ENCODE peak calls at places on chromosome 16, in nine cellular contexts. One of them, this sample, is unnamed.
A peak's percentile ranks its signal among the peaks of the same experiment; 100 is the strongest.

GRCh38 chr16:51408357-51408756 is 257.3 kb upstream of the SALL1 start:
- DNase-seq in right atrium auricular region: no peak
- DNase-seq in A549: peak; percentile 42
- DNase-seq in left ventricle myocardium inferior: no peak
- DNase-seq in lower lobe of right lung: no peak
- DNase-seq in Caco-2: no peak
- DNase-seq in CD8-positive, alpha-beta memory T cell: no peak
- DNase-seq in prostate gland: no peak
- DNase-seq in heart right ventricle: no peak
- DNase-seq in this sample: no peak

GRCh38 chr16:74896389-74897370 is 88.2 kb downstream of the WDR59 start:
- DNase-seq in right atrium auricular region: no peak
- DNase-seq in A549: peak; percentile 60
- DNase-seq in left ventricle myocardium inferior: no peak
- DNase-seq in lower lobe of right lung: no peak
- DNase-seq in Caco-2: no peak
- DNase-seq in CD8-positive, alpha-beta memory T cell: no peak
- DNase-seq in prostate gland: no peak
- DNase-seq in heart right ventricle: no peak
- DNase-seq in this sample: no peak

GRCh38 chr16:68486671-68487495 is 38.6 kb upstream of the SMPD3 start:
- DNase-seq in right atrium auricular region: no peak
- DNase-seq in A549: no peak
- DNase-seq in left ventricle myocardium inferior: no peak
- DNase-seq in lower lobe of right lung: no peak
- DNase-seq in Caco-2: no peak
- DNase-seq in CD8-positive, alpha-beta memory T cell: no peak
- DNase-seq in prostate gland: no peak
- DNase-seq in heart right ventricle: no peak
- DNase-seq in this sample: no peak

GRCh38 chr16:49483651-49484451 is 110.2 kb downstream of the C16orf78 start:
- DNase-seq in right atrium auricular region: no peak
- DNase-seq in A549: no peak
- DNase-seq in left ventricle myocardium inferior: no peak
- DNase-seq in lower lobe of right lung: peak; percentile 34
- DNase-seq in Caco-2: no peak
- DNase-seq in CD8-positive, alpha-beta memory T cell: no peak
- DNase-seq in prostate gland: no peak
- DNase-seq in heart right ventricle: no peak
- DNase-seq in this sample: no peak

GRCh38 chr16:77794586-77794985 is 6.2 kb downstream of the VAT1L start:
- DNase-seq in right atrium auricular region: no peak
- DNase-seq in A549: no peak
- DNase-seq in left ventricle myocardium inferior: no peak
- DNase-seq in lower lobe of right lung: no peak
- DNase-seq in Caco-2: no peak
- DNase-seq in CD8-positive, alpha-beta memory T cell: no peak
- DNase-seq in prostate gland: no peak
- DNase-seq in heart right ventricle: no peak
- DNase-seq in this sample: no peak

GRCh38 chr16:54402270-54402669 is 115.7 kb upstream of the IRX3 start:
- DNase-seq in right atrium auricular region: no peak
- DNase-seq in A549: no peak
- DNase-seq in left ventricle myocardium inferior: peak; percentile 67
- DNase-seq in lower lobe of right lung: no peak
- DNase-seq in Caco-2: no peak
- DNase-seq in CD8-positive, alpha-beta memory T cell: no peak
- DNase-seq in prostate gland: no peak
- DNase-seq in heart right ventricle: peak; percentile 65
- DNase-seq in this sample: no peak

GRCh38 chr16:27401768-27402568 is at the start of gene IL21R:
- DNase-seq in right atrium auricular region: peak; percentile 60
- DNase-seq in A549: no peak
- DNase-seq in left ventricle myocardium inferior: peak; percentile 73
- DNase-seq in lower lobe of right lung: peak; percentile 82
- DNase-seq in Caco-2: no peak
- DNase-seq in CD8-positive, alpha-beta memory T cell: peak; percentile 86
- DNase-seq in prostate gland: no peak
- DNase-seq in heart right ventricle: peak; percentile 73
- DNase-seq in this sample: peak; percentile 88

GRCh38 chr16:54411555-54411954 is 125.0 kb upstream of the IRX3 start:
- DNase-seq in right atrium auricular region: peak; percentile 63
- DNase-seq in A549: no peak
- DNase-seq in left ventricle myocardium inferior: peak; percentile 31
- DNase-seq in lower lobe of right lung: no peak
- DNase-seq in Caco-2: no peak
- DNase-seq in CD8-positive, alpha-beta memory T cell: no peak
- DNase-seq in prostate gland: no peak
- DNase-seq in heart right ventricle: peak; percentile 39
- DNase-seq in this sample: no peak

GRCh38 chr16:680967-681745 is 946 bp downstream of the STUB1 start:
- DNase-seq in right atrium auricular region: no peak
- DNase-seq in A549: no peak
- DNase-seq in left ventricle myocardium inferior: no peak
- DNase-seq in lower lobe of right lung: peak; percentile 68
- DNase-seq in Caco-2: no peak
- DNase-seq in CD8-positive, alpha-beta memory T cell: no peak
- DNase-seq in prostate gland: no peak
- DNase-seq in heart right ventricle: peak; percentile 54
- DNase-seq in this sample: no peak

GRCh38 chr16:66653581-66654350 is 42.8 kb downstream of the CMTM4 start:
- DNase-seq in right atrium auricular region: no peak
- DNase-seq in A549: no peak
- DNase-seq in left ventricle myocardium inferior: no peak
- DNase-seq in lower lobe of right lung: no peak
- DNase-seq in Caco-2: no peak
- DNase-seq in CD8-positive, alpha-beta memory T cell: no peak
- DNase-seq in prostate gland: no peak
- DNase-seq in heart right ventricle: no peak
- DNase-seq in this sample: no peak

GRCh38 chr16:61382435-61382834 is 653.8 kb downstream of the CDH8 start:
- DNase-seq in right atrium auricular region: no peak
- DNase-seq in A549: no peak
- DNase-seq in left ventricle myocardium inferior: no peak
- DNase-seq in lower lobe of right lung: no peak
- DNase-seq in Caco-2: no peak
- DNase-seq in CD8-positive, alpha-beta memory T cell: no peak
- DNase-seq in prostate gland: no peak
- DNase-seq in heart right ventricle: no peak
- DNase-seq in this sample: no peak

GRCh38 chr16:27633221-27633620 is 83.3 kb downstream of the KATNIP start:
- DNase-seq in right atrium auricular region: no peak
- DNase-seq in A549: no peak
- DNase-seq in left ventricle myocardium inferior: no peak
- DNase-seq in lower lobe of right lung: no peak
- DNase-seq in Caco-2: no peak
- DNase-seq in CD8-positive, alpha-beta memory T cell: no peak
- DNase-seq in prostate gland: no peak
- DNase-seq in heart right ventricle: no peak
- DNase-seq in this sample: no peak

GRCh38 chr16:77531741-77532140 is 96.9 kb upstream of the ADAMTS18 start:
- DNase-seq in right atrium auricular region: no peak
- DNase-seq in A549: no peak
- DNase-seq in left ventricle myocardium inferior: no peak
- DNase-seq in lower lobe of right lung: no peak
- DNase-seq in Caco-2: no peak
- DNase-seq in CD8-positive, alpha-beta memory T cell: no peak
- DNase-seq in prostate gland: no peak
- DNase-seq in heart right ventricle: no peak
- DNase-seq in this sample: no peak

GRCh38 chr16:19068237-19068815 is 912 bp downstream of the COQ7 start:
- DNase-seq in right atrium auricular region: no peak
- DNase-seq in A549: no peak
- DNase-seq in left ventricle myocardium inferior: no peak
- DNase-seq in lower lobe of right lung: no peak
- DNase-seq in Caco-2: no peak
- DNase-seq in CD8-positive, alpha-beta memory T cell: no peak
- DNase-seq in prostate gland: no peak
- DNase-seq in heart right ventricle: no peak
- DNase-seq in this sample: no peak

GRCh38 chr16:69017036-69017783 is 88.2 kb upstream of the HAS3 start:
- DNase-seq in right atrium auricular region: no peak
- DNase-seq in A549: peak; percentile 56
- DNase-seq in left ventricle myocardium inferior: no peak
- DNase-seq in lower lobe of right lung: no peak
- DNase-seq in Caco-2: no peak
- DNase-seq in CD8-positive, alpha-beta memory T cell: no peak
- DNase-seq in prostate gland: no peak
- DNase-seq in heart right ventricle: no peak
- DNase-seq in this sample: no peak

DNA sequence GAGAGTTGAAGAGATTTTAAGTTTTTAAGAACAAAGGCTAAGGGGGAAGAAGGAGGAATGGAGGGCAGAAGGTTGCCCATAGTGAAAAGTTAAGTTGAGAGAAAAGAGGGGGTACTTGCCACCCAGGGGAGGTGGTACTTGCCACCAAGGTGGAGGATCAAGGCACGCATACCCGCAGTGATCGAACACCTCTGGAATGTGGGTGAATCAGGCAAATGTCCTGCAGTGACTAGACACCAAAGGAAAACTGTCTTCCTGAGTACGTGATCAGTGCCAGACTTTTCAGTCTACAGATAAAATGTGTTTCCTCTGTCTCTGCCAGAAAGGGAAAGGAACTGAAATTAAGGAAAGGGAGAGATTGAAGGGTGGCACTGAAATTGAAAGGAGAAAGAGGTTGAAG is 2285.3 kb downstream of the TP53TG3F start:
- DNase-seq in right atrium auricular region: peak; percentile 34
- DNase-seq in A549: no peak
- DNase-seq in left ventricle myocardium inferior: no peak
- DNase-seq in lower lobe of right lung: no peak
- DNase-seq in Caco-2: no peak
- DNase-seq in CD8-positive, alpha-beta memory T cell: no peak
- DNase-seq in prostate gland: no peak
- DNase-seq in heart right ventricle: no peak
- DNase-seq in this sample: no peak
- H3K9me3 ChIP-seq in right atrium auricular region: no peaks in the 10 kb centered on the region
- H3K9me3 ChIP-seq in A549: no peaks in the 10 kb centered on the region
- H3K9me3 ChIP-seq in left ventricle myocardium inferior: peaks cover 7% of the 10 kb centered on the region
- H3K9me3 ChIP-seq in lower lobe of right lung: no peaks in the 10 kb centered on the region
- H3K9me3 ChIP-seq in Caco-2: no peaks in the 10 kb centered on the region
- H3K9me3 ChIP-seq in CD8-positive, alpha-beta memory T cell: no peaks in the 10 kb centered on the region
- H3K9me3 ChIP-seq in prostate gland: no peaks in the 10 kb centered on the region
- H3K9me3 ChIP-seq in heart right ventricle: no peaks in the 10 kb centered on the region
- H3K9me3 ChIP-seq in this sample: peaks cover 2% of the 10 kb centered on the region

GRCh38 chr16:35148748-35149147 is 1689.3 kb downstream of the TP53TG3F start:
- DNase-seq in right atrium auricular region: no peak
- DNase-seq in A549: no peak
- DNase-seq in left ventricle myocardium inferior: no peak
- DNase-seq in lower lobe of right lung: no peak
- DNase-seq in Caco-2: no peak
- DNase-seq in CD8-positive, alpha-beta memory T cell: no peak
- DNase-seq in prostate gland: no peak
- DNase-seq in heart right ventricle: no peak
- DNase-seq in this sample: no peak

GRCh38 chr16:35150805-35151312 is 1691.4 kb downstream of the TP53TG3F start:
- DNase-seq in right atrium auricular region: no peak
- DNase-seq in A549: no peak
- DNase-seq in left ventricle myocardium inferior: no peak
- DNase-seq in lower lobe of right lung: no peak
- DNase-seq in Caco-2: no peak
- DNase-seq in CD8-positive, alpha-beta memory T cell: no peak
- DNase-seq in prostate gland: no peak
- DNase-seq in heart right ventricle: no peak
- DNase-seq in this sample: no peak

GRCh38 chr16:35147556-35148504 is 1688.4 kb downstream of the TP53TG3F start:
- DNase-seq in right atrium auricular region: no peak
- DNase-seq in A549: no peak
- DNase-seq in left ventricle myocardium inferior: no peak
- DNase-seq in lower lobe of right lung: peak; percentile 14
- DNase-seq in Caco-2: no peak
- DNase-seq in CD8-positive, alpha-beta memory T cell: no peak
- DNase-seq in prostate gland: no peak
- DNase-seq in heart right ventricle: no peak
- DNase-seq in this sample: no peak

GRCh38 chr16:35152067-35152627 is 1692.7 kb downstream of the TP53TG3F start:
- DNase-seq in right atrium auricular region: no peak
- DNase-seq in A549: no peak
- DNase-seq in left ventricle myocardium inferior: no peak
- DNase-seq in lower lobe of right lung: peak; percentile 7
- DNase-seq in Caco-2: no peak
- DNase-seq in CD8-positive, alpha-beta memory T cell: no peak
- DNase-seq in prostate gland: no peak
- DNase-seq in heart right ventricle: no peak
- DNase-seq in this sample: no peak

GRCh38 chr16:35149550-35149949 is 1690.1 kb downstream of the TP53TG3F start:
- DNase-seq in right atrium auricular region: no peak
- DNase-seq in A549: no peak
- DNase-seq in left ventricle myocardium inferior: no peak
- DNase-seq in lower lobe of right lung: no peak
- DNase-seq in Caco-2: no peak
- DNase-seq in CD8-positive, alpha-beta memory T cell: no peak
- DNase-seq in prostate gland: no peak
- DNase-seq in heart right ventricle: no peak
- DNase-seq in this sample: no peak
- H3K9me3 ChIP-seq in right atrium auricular region: no peaks in the 10 kb centered on the region
- H3K9me3 ChIP-seq in A549: peaks cover 3% of the 10 kb centered on the region
- H3K9me3 ChIP-seq in left ventricle myocardium inferior: peaks cover 10% of the 10 kb centered on the region
- H3K9me3 ChIP-seq in lower lobe of right lung: no peaks in the 10 kb centered on the region
- H3K9me3 ChIP-seq in Caco-2: no peaks in the 10 kb centered on the region
- H3K9me3 ChIP-seq in CD8-positive, alpha-beta memory T cell: peaks cover under 1% of the 10 kb centered on the region
- H3K9me3 ChIP-seq in prostate gland: no peaks in the 10 kb centered on the region
- H3K9me3 ChIP-seq in heart right ventricle: no peaks in the 10 kb centered on the region
- H3K9me3 ChIP-seq in this sample: no peaks in the 10 kb centered on the region

DNA sequence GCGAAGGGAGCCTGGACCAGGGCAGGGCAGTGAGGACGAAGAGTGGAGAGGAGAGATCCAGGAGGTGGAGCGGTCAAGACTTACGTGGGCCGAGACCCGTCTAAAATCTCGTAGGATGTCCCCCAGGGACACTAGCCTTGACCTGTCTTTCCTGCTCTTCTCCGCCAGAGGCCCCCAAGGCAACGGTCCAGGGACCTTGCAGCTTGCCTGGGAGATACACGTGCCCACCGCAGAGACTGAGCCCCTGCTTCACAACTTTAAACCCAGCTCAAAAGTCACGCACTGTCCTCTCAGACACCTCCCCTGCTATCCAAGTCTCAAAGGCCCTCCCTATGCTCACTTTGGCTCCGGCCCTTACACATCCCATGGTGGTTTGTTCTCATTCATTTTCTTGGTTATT is 9.4 kb downstream of the TIGD7 start:
- DNase-seq in right atrium auricular region: no peak
- DNase-seq in A549: no peak
- DNase-seq in left ventricle myocardium inferior: no peak
- DNase-seq in lower lobe of right lung: no peak
- DNase-seq in Caco-2: no peak
- DNase-seq in CD8-positive, alpha-beta memory T cell: no peak
- DNase-seq in prostate gland: no peak
- DNase-seq in heart right ventricle: no peak
- DNase-seq in this sample: no peak
- H3K9me3 ChIP-seq in right atrium auricular region: peaks cover 6% of the 10 kb centered on the region
- H3K9me3 ChIP-seq in A549: peaks cover 97% of the 10 kb centered on the region
- H3K9me3 ChIP-seq in left ventricle myocardium inferior: peaks cover 100% of the 10 kb centered on the region
- H3K9me3 ChIP-seq in lower lobe of right lung: peaks cover 91% of the 10 kb centered on the region
- H3K9me3 ChIP-seq in Caco-2: peaks cover 14% of the 10 kb centered on the region
- H3K9me3 ChIP-seq in CD8-positive, alpha-beta memory T cell: peaks cover 29% of the 10 kb centered on the region
- H3K9me3 ChIP-seq in prostate gland: no peaks in the 10 kb centered on the region
- H3K9me3 ChIP-seq in heart right ventricle: peaks cover 69% of the 10 kb centered on the region
- H3K9me3 ChIP-seq in this sample: peaks cover 14% of the 10 kb centered on the region

DNA sequence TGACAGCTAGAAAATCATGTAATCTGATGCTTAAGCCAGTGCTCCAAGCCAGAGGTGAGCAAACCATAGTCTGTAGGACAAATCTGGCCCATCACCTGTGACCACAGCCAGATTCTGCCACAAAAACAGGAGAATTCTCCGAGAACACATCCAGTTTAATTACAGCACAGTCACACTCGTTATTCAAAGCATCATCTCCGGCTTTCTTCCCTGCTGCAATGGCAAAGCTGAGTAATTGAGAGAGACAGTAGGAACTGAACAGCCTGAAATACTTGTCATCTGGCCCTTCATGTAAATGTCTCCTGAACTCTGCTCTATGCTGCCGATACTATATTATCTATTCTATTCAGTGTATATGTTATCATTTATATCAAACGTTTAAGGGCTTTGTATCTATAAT is 121.4 kb upstream of the FOXF1 start:
- DNase-seq in right atrium auricular region: no peak
- DNase-seq in A549: no peak
- DNase-seq in left ventricle myocardium inferior: no peak
- DNase-seq in lower lobe of right lung: no peak
- DNase-seq in Caco-2: no peak
- DNase-seq in CD8-positive, alpha-beta memory T cell: no peak
- DNase-seq in prostate gland: no peak
- DNase-seq in heart right ventricle: no peak
- DNase-seq in this sample: no peak
- H3K9me3 ChIP-seq in right atrium auricular region: no peaks in the 10 kb centered on the region
- H3K9me3 ChIP-seq in A549: no peaks in the 10 kb centered on the region
- H3K9me3 ChIP-seq in left ventricle myocardium inferior: peaks cover 4% of the 10 kb centered on the region
- H3K9me3 ChIP-seq in lower lobe of right lung: no peaks in the 10 kb centered on the region
- H3K9me3 ChIP-seq in Caco-2: no peaks in the 10 kb centered on the region
- H3K9me3 ChIP-seq in CD8-positive, alpha-beta memory T cell: no peaks in the 10 kb centered on the region
- H3K9me3 ChIP-seq in prostate gland: no peaks in the 10 kb centered on the region
- H3K9me3 ChIP-seq in heart right ventricle: no peaks in the 10 kb centered on the region
- H3K9me3 ChIP-seq in this sample: no peaks in the 10 kb centered on the region

This sample was measured in T-helper 17 cell.